ENCODE peak calls at places on chromosomes 12 and 14, in eight cellular contexts. M is GM23338; W is hepatocyte; V is lower lobe of right lung; H is CD8-positive, alpha-beta T cell; A is HAP-1; J is right atrium auricular region; U is upper lobe of right lung. Y is an unnamed sample.

GRCh38 chr12:118038122-118038521 is 21.6 kb downstream of the RFC5 start:
- DNase-seq in M (no peak), W (no peak), V (no peak), H (no peak), A (no peak), J (no peak), U (no peak), Y (no peak)

GRCh38 chr12:103705927-103706326 is 118.9 kb downstream of the STAB2 start:
- DNase-seq in M (peak; percentile 69), W (no peak), V (no peak), H (no peak), A (no peak), J (no peak), U (no peak), Y (no peak)

GRCh38 chr12:52600941-52601481 is at the start of gene KRT72:
- DNase-seq in M (peak; percentile 71), W (no peak), V (no peak), H (no peak), A (no peak), J (peak; percentile 48), U (peak; percentile 59), Y (peak; percentile 59)

GRCh38 chr14:56949828-56950227 is 139.5 kb upstream of the OTX2 start:
- DNase-seq in M (no peak), W (no peak), V (no peak), H (no peak), A (no peak), J (no peak), U (no peak), Y (no peak)

GRCh38 chr12:106455100-106455499 is 97.6 kb downstream of the POLR3B start:
- DNase-seq in M (no peak), W (no peak), V (no peak), H (no peak), A (no peak), J (no peak), U (no peak), Y (no peak)

GRCh38 chr14:43145361-43145760 is 1361.7 kb downstream of the FSCB start:
- DNase-seq in M (no peak), W (no peak), V (no peak), H (no peak), A (no peak), J (no peak), U (no peak), Y (no peak)

GRCh38 chr14:55704654-55705053 is 124.6 kb downstream of the KTN1 start:
- DNase-seq in M (no peak), W (no peak), V (no peak), H (no peak), A (no peak), J (no peak), U (no peak), Y (no peak)

GRCh38 chr14:39320318-39320717 is 86.6 kb downstream of the MIA2 start:
- DNase-seq in M (no peak), W (no peak), V (no peak), H (no peak), A (no peak), J (no peak), U (no peak), Y (no peak)

GRCh38 chr14:89242871-89243270 is 174.2 kb downstream of the FOXN3 start:
- DNase-seq in M (peak; percentile 55), W (no peak), V (no peak), H (no peak), A (no peak), J (no peak), U (no peak), Y (no peak)

GRCh38 chr14:89014570-89014847 is 190.1 kb downstream of the TTC8 start:
- DNase-seq in M (no peak), W (no peak), V (no peak), H (no peak), A (no peak), J (no peak), U (no peak), Y (no peak)

GRCh38 chr12:24482044-24482443 is 466.9 kb downstream of the BCAT1 start:
- DNase-seq in M (no peak), W (no peak), V (no peak), H (no peak), A (no peak), J (no peak), U (no peak), Y (no peak)

GRCh38 chr12:75848961-75849360 is 182.6 kb downstream of the PHLDA1 start:
- DNase-seq in M (no peak), W (no peak), V (no peak), H (no peak), A (no peak), J (no peak), U (no peak), Y (no peak)

GRCh38 chr12:697426-697825 is 34.2 kb upstream of the NINJ2 start:
- DNase-seq in M (no peak), W (no peak), V (no peak), H (no peak), A (no peak), J (no peak), U (no peak), Y (no peak)

GRCh38 chr14:68687746-68688145 is 105.1 kb downstream of the ZFP36L1 start:
- DNase-seq in M (no peak), W (no peak), V (no peak), H (no peak), A (no peak), J (no peak), U (peak; percentile 17), Y (peak; percentile 97)

GRCh38 chr14:103872492-103873113 is 25.2 kb upstream of the PPP1R13B start:
- DNase-seq in M (peak; percentile 54), W (no peak), V (no peak), H (peak; percentile 27), A (no peak), J (no peak), U (no peak), Y (no peak)

GRCh38 chr12:4005851-4006400 is 132.7 kb upstream of the PARP11 start:
- DNase-seq in M (no peak), W (no peak), V (no peak), H (no peak), A (no peak), J (no peak), U (no peak), Y (no peak)

GRCh38 chr14:104633276-104633861 is 28.8 kb upstream of the TMEM179 start:
- DNase-seq in M (no peak), W (no peak), V (no peak), H (no peak), A (no peak), J (no peak), U (no peak), Y (no peak)

GRCh38 chr12:68403711-68404110 is 71.5 kb upstream of the MDM1 start:
- DNase-seq in M (no peak), W (no peak), V (no peak), H (no peak), A (no peak), J (no peak), U (no peak), Y (no peak)

GRCh38 chr12:3551976-3552725 is 61.1 kb downstream of the PRMT8 start:
- DNase-seq in M (no peak), W (no peak), V (no peak), H (no peak), A (no peak), J (no peak), U (no peak), Y (no peak)

GRCh38 chr12:122062832-122063690 is 15.5 kb upstream of the MLXIP start:
- DNase-seq in M (no peak), W (peak; percentile 76), V (no peak), H (no peak), A (no peak), J (no peak), U (no peak), Y (peak; percentile 89)
- H3K4me1 ChIP-seq in M (peaks cover 9% of the 10 kb centered on the region), W (peaks cover 28% of the 10 kb centered on the region), V (peaks cover 28% of the 10 kb centered on the region), H (peaks cover 7% of the 10 kb centered on the region), A (peaks cover 22% of the 10 kb centered on the region), J (no peaks in the 10 kb centered on the region), U (peaks cover 29% of the 10 kb centered on the region), Y (peaks cover 29% of the 10 kb centered on the region)

DNA sequence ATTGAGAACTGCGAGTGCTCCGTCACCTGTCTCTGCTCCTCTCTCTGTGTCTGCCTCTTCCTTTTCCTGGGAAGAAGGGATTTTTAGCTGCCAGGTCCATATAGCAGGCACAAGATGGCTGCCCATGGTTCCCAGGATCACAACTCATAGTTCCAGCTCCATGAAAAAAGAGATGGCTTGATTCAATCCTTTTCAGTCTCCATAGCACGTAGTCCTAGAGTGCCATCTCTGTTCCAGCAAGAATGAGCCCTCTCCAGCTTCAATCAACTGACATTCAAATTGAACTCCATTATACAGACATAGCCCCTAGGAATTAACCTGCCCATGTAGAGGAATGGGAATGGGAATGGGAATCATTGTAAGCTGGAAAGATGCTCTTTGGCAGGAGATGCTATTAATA is 34.7 kb upstream of the RTRAF start:
- DNase-seq in M (peak; percentile 42), W (no peak), V (no peak), H (no peak), A (no peak), J (no peak), U (no peak), Y (no peak)
- H3K36me3 ChIP-seq in M (no peaks in the 10 kb centered on the region), W (no peaks in the 10 kb centered on the region), V (peaks cover 12% of the 10 kb centered on the region), H (peaks cover 29% of the 10 kb centered on the region), A (no peaks in the 10 kb centered on the region), J (no peaks in the 10 kb centered on the region), U (no peaks in the 10 kb centered on the region), Y (no peaks in the 10 kb centered on the region)

DNA sequence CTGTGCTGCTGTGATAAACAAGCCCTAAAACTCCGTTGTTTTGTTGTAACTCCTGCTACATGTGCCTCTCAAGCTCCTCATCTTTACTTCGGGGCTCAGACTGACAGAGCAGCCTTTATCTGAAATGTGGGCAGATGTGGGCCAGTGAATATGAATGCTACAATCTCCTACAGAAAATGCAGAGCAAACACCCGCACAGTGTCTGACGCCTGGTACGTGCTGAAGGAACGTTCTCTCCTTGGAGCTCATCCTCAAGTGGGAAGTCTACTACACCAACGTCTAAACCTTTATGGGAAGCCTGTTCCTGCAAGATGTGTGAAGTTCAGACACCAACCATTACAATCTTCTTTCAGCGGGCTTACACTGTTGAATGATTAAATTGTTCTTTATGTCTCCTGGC is 179.9 kb upstream of the PLXNC1 start:
- DNase-seq in M (no peak), W (no peak), V (no peak), H (no peak), A (no peak), J (no peak), U (no peak), Y (no peak)
- H3K4me1 ChIP-seq in M (no peaks in the 10 kb centered on the region), W (no peaks in the 10 kb centered on the region), V (no peaks in the 10 kb centered on the region), H (no peaks in the 10 kb centered on the region), A (peaks cover 7% of the 10 kb centered on the region), J (no peaks in the 10 kb centered on the region), U (no peaks in the 10 kb centered on the region), Y (no peaks in the 10 kb centered on the region)

GRCh38 chr12:54378791-54379400 is 5.6 kb downstream of the ZNF385A start:
- DNase-seq in M (peak; percentile 80), W (peak; percentile 81), V (peak; percentile 55), H (peak; percentile 20), A (no peak), J (no peak), U (peak; percentile 77), Y (no peak)

GRCh38 chr12:54377797-54378515 is 6.6 kb downstream of the ZNF385A start:
- DNase-seq in M (no peak), W (no peak), V (no peak), H (no peak), A (no peak), J (no peak), U (no peak), Y (no peak)

GRCh38 chr12:54379401-54380201 is 4.9 kb downstream of the ZNF385A start:
- DNase-seq in M (peak; percentile 97), W (peak; percentile 96), V (peak; percentile 93), H (peak; percentile 91), A (peak; percentile 97), J (peak; percentile 93), U (peak; percentile 96), Y (peak; percentile 83)

GRCh38 chr12:54383041-54383609 is 1.4 kb downstream of the ZNF385A start:
- DNase-seq in M (no peak), W (no peak), V (no peak), H (no peak), A (no peak), J (no peak), U (no peak), Y (no peak)

GRCh38 chr12:54381136-54381535 is 3.4 kb downstream of the ZNF385A start:
- DNase-seq in M (no peak), W (no peak), V (no peak), H (no peak), A (no peak), J (no peak), U (no peak), Y (no peak)
- H3K36me3 ChIP-seq in M (peaks cover 5% of the 10 kb centered on the region), W (no peaks in the 10 kb centered on the region), V (peaks cover 4% of the 10 kb centered on the region), H (no peaks in the 10 kb centered on the region), A (peaks cover 3% of the 10 kb centered on the region), J (no peaks in the 10 kb centered on the region), U (no peaks in the 10 kb centered on the region), Y (peaks cover 69% of the 10 kb centered on the region)